ENCODE peak calls at places on chromosomes 16 and 17, in eight cellular contexts. One of them, this sample, is unnamed.

GRCh38 chr17:80732268-80732667 is 187.6 kb downstream of the RPTOR start:
- DNase-seq in lower leg skin: no peak
- DNase-seq in left lung: no peak
- DNase-seq in fibroblast of pulmonary artery: no peak
- DNase-seq in IMR-90: peak
- DNase-seq in lower lobe of right lung: no peak
- DNase-seq in brain microvascular endothelial cell: peak
- DNase-seq in ascending aorta: no peak
- DNase-seq in this sample: peak

GRCh38 chr16:51267676-51268075 is 116.6 kb upstream of the SALL1 start:
- DNase-seq in lower leg skin: no peak
- DNase-seq in left lung: no peak
- DNase-seq in fibroblast of pulmonary artery: no peak
- DNase-seq in IMR-90: no peak
- DNase-seq in lower lobe of right lung: no peak
- DNase-seq in brain microvascular endothelial cell: no peak
- DNase-seq in ascending aorta: no peak
- DNase-seq in this sample: no peak

GRCh38 chr17:72422505-72423285 is 301.9 kb downstream of the SOX9 start:
- DNase-seq in lower leg skin: peak
- DNase-seq in left lung: peak
- DNase-seq in fibroblast of pulmonary artery: peak
- DNase-seq in IMR-90: peak
- DNase-seq in lower lobe of right lung: no peak
- DNase-seq in brain microvascular endothelial cell: peak
- DNase-seq in ascending aorta: peak
- DNase-seq in this sample: peak

GRCh38 chr16:2816751-2817495 is at the start of gene PRSS21:
- DNase-seq in lower leg skin: no peak
- DNase-seq in left lung: no peak
- DNase-seq in fibroblast of pulmonary artery: no peak
- DNase-seq in IMR-90: no peak
- DNase-seq in lower lobe of right lung: peak
- DNase-seq in brain microvascular endothelial cell: no peak
- DNase-seq in ascending aorta: no peak
- DNase-seq in this sample: no peak

GRCh38 chr16:82625066-82625968 is 1.5 kb upstream of the CDH13 start:
- DNase-seq in lower leg skin: no peak
- DNase-seq in left lung: no peak
- DNase-seq in fibroblast of pulmonary artery: no peak
- DNase-seq in IMR-90: no peak
- DNase-seq in lower lobe of right lung: no peak
- DNase-seq in brain microvascular endothelial cell: no peak
- DNase-seq in ascending aorta: no peak
- DNase-seq in this sample: no peak

GRCh38 chr16:84120023-84120422 is 3.3 kb upstream of the MBTPS1 start:
- DNase-seq in lower leg skin: no peak
- DNase-seq in left lung: no peak
- DNase-seq in fibroblast of pulmonary artery: no peak
- DNase-seq in IMR-90: no peak
- DNase-seq in lower lobe of right lung: no peak
- DNase-seq in brain microvascular endothelial cell: no peak
- DNase-seq in ascending aorta: no peak
- DNase-seq in this sample: no peak

GRCh38 chr17:40910441-40910841 is 25.4 kb upstream of the KRT20 start:
- DNase-seq in lower leg skin: no peak
- DNase-seq in left lung: no peak
- DNase-seq in fibroblast of pulmonary artery: peak
- DNase-seq in IMR-90: peak
- DNase-seq in lower lobe of right lung: no peak
- DNase-seq in brain microvascular endothelial cell: peak
- DNase-seq in ascending aorta: no peak
- DNase-seq in this sample: peak

GRCh38 chr17:47834756-47835155 is 3.3 kb downstream of the LRRC46 start:
- DNase-seq in lower leg skin: no peak
- DNase-seq in left lung: no peak
- DNase-seq in fibroblast of pulmonary artery: no peak
- DNase-seq in IMR-90: no peak
- DNase-seq in lower lobe of right lung: no peak
- DNase-seq in brain microvascular endothelial cell: no peak
- DNase-seq in ascending aorta: no peak
- DNase-seq in this sample: no peak

GRCh38 chr17:81684442-81684911 is 666 bp downstream of the HGS start:
- DNase-seq in lower leg skin: no peak
- DNase-seq in left lung: no peak
- DNase-seq in fibroblast of pulmonary artery: no peak
- DNase-seq in IMR-90: peak
- DNase-seq in lower lobe of right lung: no peak
- DNase-seq in brain microvascular endothelial cell: peak
- DNase-seq in ascending aorta: no peak
- DNase-seq in this sample: peak

GRCh38 chr16:20887207-20887606 is 13.0 kb downstream of the DCUN1D3 start:
- DNase-seq in lower leg skin: no peak
- DNase-seq in left lung: no peak
- DNase-seq in fibroblast of pulmonary artery: no peak
- DNase-seq in IMR-90: no peak
- DNase-seq in lower lobe of right lung: no peak
- DNase-seq in brain microvascular endothelial cell: no peak
- DNase-seq in ascending aorta: no peak
- DNase-seq in this sample: no peak

GRCh38 chr17:41547921-41548843 is 20.1 kb upstream of the KRT19 start:
- DNase-seq in lower leg skin: peak
- DNase-seq in left lung: peak
- DNase-seq in fibroblast of pulmonary artery: peak
- DNase-seq in IMR-90: peak
- DNase-seq in lower lobe of right lung: peak
- DNase-seq in brain microvascular endothelial cell: peak
- DNase-seq in ascending aorta: peak
- DNase-seq in this sample: peak

GRCh38 chr17:20276430-20276829 is 190.9 kb downstream of the LGALS9B start:
- DNase-seq in lower leg skin: no peak
- DNase-seq in left lung: no peak
- DNase-seq in fibroblast of pulmonary artery: no peak
- DNase-seq in IMR-90: peak
- DNase-seq in lower lobe of right lung: no peak
- DNase-seq in brain microvascular endothelial cell: no peak
- DNase-seq in ascending aorta: no peak
- DNase-seq in this sample: no peak

GRCh38 chr16:11835891-11836652 is 15.3 kb downstream of the RSL1D1 start:
- DNase-seq in lower leg skin: no peak
- DNase-seq in left lung: no peak
- DNase-seq in fibroblast of pulmonary artery: peak
- DNase-seq in IMR-90: peak
- DNase-seq in lower lobe of right lung: no peak
- DNase-seq in brain microvascular endothelial cell: peak
- DNase-seq in ascending aorta: no peak
- DNase-seq in this sample: peak

GRCh38 chr16:85607331-85607765 is 5.8 kb upstream of the GSE1 start:
- DNase-seq in lower leg skin: no peak
- DNase-seq in left lung: no peak
- DNase-seq in fibroblast of pulmonary artery: no peak
- DNase-seq in IMR-90: no peak
- DNase-seq in lower lobe of right lung: no peak
- DNase-seq in brain microvascular endothelial cell: no peak
- DNase-seq in ascending aorta: no peak
- DNase-seq in this sample: no peak

GRCh38 chr16:64278196-64278595 is 843.7 kb downstream of the CDH11 start:
- DNase-seq in lower leg skin: no peak
- DNase-seq in left lung: no peak
- DNase-seq in fibroblast of pulmonary artery: peak
- DNase-seq in IMR-90: peak
- DNase-seq in lower lobe of right lung: no peak
- DNase-seq in brain microvascular endothelial cell: peak
- DNase-seq in ascending aorta: no peak
- DNase-seq in this sample: peak

GRCh38 chr17:61495161-61495857 is 43.1 kb downstream of the TBX4 start:
- DNase-seq in lower leg skin: no peak
- DNase-seq in left lung: no peak
- DNase-seq in fibroblast of pulmonary artery: peak
- DNase-seq in IMR-90: peak
- DNase-seq in lower lobe of right lung: no peak
- DNase-seq in brain microvascular endothelial cell: no peak
- DNase-seq in ascending aorta: no peak
- DNase-seq in this sample: peak

GRCh38 chr16:13397126-13397525 is 495.7 kb downstream of the SHISA9 start:
- DNase-seq in lower leg skin: no peak
- DNase-seq in left lung: no peak
- DNase-seq in fibroblast of pulmonary artery: no peak
- DNase-seq in IMR-90: no peak
- DNase-seq in lower lobe of right lung: no peak
- DNase-seq in brain microvascular endothelial cell: no peak
- DNase-seq in ascending aorta: no peak
- DNase-seq in this sample: no peak

DNA sequence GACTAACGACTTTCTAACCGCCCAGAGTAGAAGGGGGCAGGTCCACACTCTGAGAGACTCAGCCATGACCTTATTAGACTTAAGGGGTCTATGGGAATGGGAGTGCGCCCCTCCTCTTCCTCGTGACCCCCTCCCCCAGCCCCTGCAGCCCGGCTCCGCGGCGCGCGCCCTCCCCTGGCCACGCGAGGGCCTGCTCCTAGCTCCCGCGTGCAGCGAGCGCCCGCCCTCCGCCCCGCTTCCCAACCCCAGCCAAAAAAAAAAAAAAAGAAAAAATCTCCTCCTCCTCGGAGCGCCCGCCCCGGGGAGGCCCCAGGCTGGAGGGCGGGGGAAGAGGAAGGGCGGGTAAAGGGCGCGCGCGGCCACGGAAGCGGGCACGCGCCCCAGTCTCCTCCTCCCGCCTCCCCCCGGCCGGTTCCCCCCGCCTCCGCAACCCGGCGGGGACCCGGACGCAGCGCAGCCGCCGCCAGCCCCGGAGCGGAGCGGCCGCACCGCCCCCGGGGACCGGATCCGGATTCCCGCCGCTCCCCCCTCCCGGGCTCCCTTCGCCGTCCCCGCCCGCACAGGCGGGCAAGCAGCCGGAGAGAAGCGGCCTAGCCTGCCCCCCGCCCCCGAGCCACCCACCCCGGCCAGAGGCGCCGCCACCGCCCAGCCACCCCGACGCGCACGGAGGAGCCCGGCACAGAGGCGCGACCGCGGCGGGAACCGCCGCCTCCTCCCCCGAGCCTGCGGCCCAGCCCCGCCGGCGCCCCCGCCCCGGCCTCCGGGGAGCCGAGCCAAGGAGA is 940 bp downstream of the UBTF start:
- DNase-seq in lower leg skin: peak
- DNase-seq in left lung: peak
- DNase-seq in fibroblast of pulmonary artery: peak
- DNase-seq in IMR-90: peak
- DNase-seq in lower lobe of right lung: peak
- DNase-seq in brain microvascular endothelial cell: peak
- DNase-seq in ascending aorta: peak
- DNase-seq in this sample: peak
- TF ChIP-seq CTCF in lower leg skin: peak
- TF ChIP-seq CTCF in left lung: peak
- TF ChIP-seq CTCF in fibroblast of pulmonary artery: peak
- TF ChIP-seq CTCF in IMR-90: peak
- TF ChIP-seq CTCF in lower lobe of right lung: peak
- TF ChIP-seq CTCF in brain microvascular endothelial cell: peak
- TF ChIP-seq CTCF in ascending aorta: no peak
- TF ChIP-seq CTCF in this sample: peak

DNA sequence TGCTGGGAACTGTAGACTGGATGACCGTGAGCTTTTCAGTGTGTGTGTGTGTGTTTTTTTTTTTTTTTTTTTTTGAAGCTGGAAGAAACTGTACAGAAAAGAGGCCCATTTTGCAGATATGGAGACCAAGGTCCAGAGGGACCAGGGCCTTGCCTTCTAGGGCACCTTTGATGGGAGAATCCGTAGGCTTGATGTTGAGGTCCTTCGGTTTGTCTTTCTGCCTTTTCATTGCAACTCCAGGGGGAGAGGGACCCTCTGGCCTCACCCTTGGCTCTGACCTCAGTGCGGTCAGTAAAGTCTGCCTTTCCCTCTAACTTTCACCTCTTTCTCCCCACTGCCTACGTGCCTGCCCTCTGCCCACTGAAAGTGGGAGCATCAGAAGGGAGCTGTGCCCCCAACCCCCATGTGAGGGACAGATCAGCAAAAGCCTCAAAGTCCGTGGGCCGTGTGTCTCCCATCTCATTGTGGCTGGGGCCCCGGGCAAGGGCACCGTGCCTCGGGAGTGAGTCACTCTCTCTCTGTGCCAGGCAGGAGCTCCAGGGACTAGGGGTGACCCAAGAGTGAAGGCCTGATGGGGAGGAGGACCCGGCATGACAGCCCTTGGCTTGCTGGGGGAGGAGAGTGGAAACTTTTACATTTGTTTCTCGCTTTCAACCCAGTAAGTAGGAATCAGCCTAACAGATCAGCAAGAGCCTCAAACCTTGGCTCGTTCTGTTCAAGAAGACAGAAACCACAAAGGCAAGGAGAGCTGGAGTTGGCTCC is 123.6 kb downstream of the CMIP start:
- DNase-seq in lower leg skin: no peak
- DNase-seq in left lung: no peak
- DNase-seq in fibroblast of pulmonary artery: peak
- DNase-seq in IMR-90: peak
- DNase-seq in lower lobe of right lung: no peak
- DNase-seq in brain microvascular endothelial cell: no peak
- DNase-seq in ascending aorta: peak
- DNase-seq in this sample: peak
- H3K4me3 ChIP-seq in lower leg skin: no peak
- H3K4me3 ChIP-seq in left lung: no peak
- H3K4me3 ChIP-seq in fibroblast of pulmonary artery: no peak
- H3K4me3 ChIP-seq in IMR-90: no peak
- H3K4me3 ChIP-seq in lower lobe of right lung: no peak
- H3K4me3 ChIP-seq in brain microvascular endothelial cell: no peak
- H3K4me3 ChIP-seq in ascending aorta: no peak
- H3K4me3 ChIP-seq in this sample: no peak

DNA sequence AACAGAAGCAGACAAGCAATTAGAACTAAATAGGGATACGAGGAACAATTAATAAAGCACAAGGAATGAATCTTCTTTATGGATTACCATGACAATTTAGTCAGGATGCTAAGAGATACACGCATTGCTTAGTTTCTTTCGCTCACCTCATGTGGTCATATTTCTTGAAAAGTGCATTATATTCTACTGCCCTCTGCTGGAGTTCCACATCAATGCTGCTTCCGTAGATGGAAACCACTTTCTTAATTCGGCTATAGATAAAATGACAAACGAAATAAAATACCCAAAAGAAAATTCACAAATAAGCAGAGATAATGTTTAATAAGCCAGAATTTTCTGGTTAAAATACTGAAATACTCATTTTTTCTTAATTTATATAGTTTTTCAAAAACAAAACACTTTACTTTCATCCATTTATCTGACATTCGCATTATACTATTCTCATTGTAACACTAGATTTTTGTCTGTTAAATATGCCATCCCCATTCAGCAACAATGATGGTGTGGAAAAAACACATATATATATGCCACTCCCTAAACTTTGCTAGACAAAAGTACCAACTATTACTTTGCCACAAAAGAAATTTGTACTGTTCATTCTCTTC is 22.0 kb upstream of the PHLPP2 start:
- DNase-seq in lower leg skin: no peak
- DNase-seq in left lung: no peak
- DNase-seq in fibroblast of pulmonary artery: peak
- DNase-seq in IMR-90: peak
- DNase-seq in lower lobe of right lung: no peak
- DNase-seq in brain microvascular endothelial cell: peak
- DNase-seq in ascending aorta: no peak
- DNase-seq in this sample: peak
- TF ChIP-seq CTCF in lower leg skin: no peak
- TF ChIP-seq CTCF in left lung: peak
- TF ChIP-seq CTCF in fibroblast of pulmonary artery: peak
- TF ChIP-seq CTCF in IMR-90: peak
- TF ChIP-seq CTCF in lower lobe of right lung: peak
- TF ChIP-seq CTCF in brain microvascular endothelial cell: peak
- TF ChIP-seq CTCF in ascending aorta: peak
- TF ChIP-seq CTCF in this sample: peak

GRCh38 chr16:53042235-53042645 is 10.5 kb downstream of the CHD9NB start:
- DNase-seq in lower leg skin: no peak
- DNase-seq in left lung: no peak
- DNase-seq in fibroblast of pulmonary artery: no peak
- DNase-seq in IMR-90: no peak
- DNase-seq in lower lobe of right lung: no peak
- DNase-seq in brain microvascular endothelial cell: no peak
- DNase-seq in ascending aorta: no peak
- DNase-seq in this sample: no peak
- H3K4me3 ChIP-seq in lower leg skin: no peak
- H3K4me3 ChIP-seq in left lung: no peak
- H3K4me3 ChIP-seq in fibroblast of pulmonary artery: no peak
- H3K4me3 ChIP-seq in IMR-90: no peak
- H3K4me3 ChIP-seq in lower lobe of right lung: no peak
- H3K4me3 ChIP-seq in brain microvascular endothelial cell: no peak
- H3K4me3 ChIP-seq in ascending aorta: no peak
- H3K4me3 ChIP-seq in this sample: no peak

This sample was measured in astrocyte of the spinal cord.